ENCODE peak calls at places on chromosomes 16 and 17, in seven cellular contexts. One of them, this sample, is unnamed.
A peak's percentile ranks its signal among the peaks of the same experiment; 100 is the strongest.

GRCh38 chr16:68265078-68265925 is 976 bp downstream of the SLC7A6 start:
- DNase-seq in heart right ventricle: peak; percentile 39
- DNase-seq in fibroblast of lung: peak; percentile 79
- DNase-seq in A549: peak; percentile 84
- DNase-seq in uterus: peak; percentile 57
- DNase-seq in AG04450: no peak
- DNase-seq in A673: peak; percentile 67
- DNase-seq in this sample: peak; percentile 34

GRCh38 chr17:70070297-70071027 is 4.6 kb upstream of the KCNJ16 start:
- DNase-seq in heart right ventricle: no peak
- DNase-seq in fibroblast of lung: peak; percentile 23
- DNase-seq in A549: no peak
- DNase-seq in uterus: no peak
- DNase-seq in AG04450: peak; percentile 16
- DNase-seq in A673: no peak
- DNase-seq in this sample: no peak

GRCh38 chr17:236641-237405 is 55.4 kb upstream of the DOC2B start:
- DNase-seq in heart right ventricle: no peak
- DNase-seq in fibroblast of lung: peak; percentile 53
- DNase-seq in A549: no peak
- DNase-seq in uterus: no peak
- DNase-seq in AG04450: no peak
- DNase-seq in A673: no peak
- DNase-seq in this sample: peak; percentile 19

GRCh38 chr16:46949216-46949892 is 24.1 kb downstream of the DNAJA2 start:
- DNase-seq in heart right ventricle: no peak
- DNase-seq in fibroblast of lung: no peak
- DNase-seq in A549: no peak
- DNase-seq in uterus: no peak
- DNase-seq in AG04450: no peak
- DNase-seq in A673: no peak
- DNase-seq in this sample: no peak

GRCh38 chr16:28117168-28117565 is 53.7 kb upstream of the GSG1L start:
- DNase-seq in heart right ventricle: no peak
- DNase-seq in fibroblast of lung: no peak
- DNase-seq in A549: no peak
- DNase-seq in uterus: no peak
- DNase-seq in AG04450: no peak
- DNase-seq in A673: no peak
- DNase-seq in this sample: no peak

GRCh38 chr17:72393553-72393952 is 272.7 kb downstream of the SOX9 start:
- DNase-seq in heart right ventricle: no peak
- DNase-seq in fibroblast of lung: peak; percentile 89
- DNase-seq in A549: peak; percentile 74
- DNase-seq in uterus: no peak
- DNase-seq in AG04450: peak; percentile 60
- DNase-seq in A673: no peak
- DNase-seq in this sample: no peak

GRCh38 chr16:29697391-29697790 is 18.4 kb downstream of the QPRT start:
- DNase-seq in heart right ventricle: no peak
- DNase-seq in fibroblast of lung: no peak
- DNase-seq in A549: no peak
- DNase-seq in uterus: no peak
- DNase-seq in AG04450: no peak
- DNase-seq in A673: no peak
- DNase-seq in this sample: no peak

GRCh38 chr16:66512589-66513404 is 37.1 kb downstream of the TK2 start:
- DNase-seq in heart right ventricle: no peak
- DNase-seq in fibroblast of lung: peak; percentile 49
- DNase-seq in A549: no peak
- DNase-seq in uterus: no peak
- DNase-seq in AG04450: no peak
- DNase-seq in A673: no peak
- DNase-seq in this sample: no peak

GRCh38 chr16:73113326-73113720 is 65.4 kb upstream of the ZFHX3 start:
- DNase-seq in heart right ventricle: no peak
- DNase-seq in fibroblast of lung: peak; percentile 26
- DNase-seq in A549: no peak
- DNase-seq in uterus: no peak
- DNase-seq in AG04450: no peak
- DNase-seq in A673: peak; percentile 14
- DNase-seq in this sample: no peak

GRCh38 chr17:33178641-33179040 is 114.5 kb downstream of the ASIC2 start:
- DNase-seq in heart right ventricle: no peak
- DNase-seq in fibroblast of lung: peak; percentile 6
- DNase-seq in A549: no peak
- DNase-seq in uterus: no peak
- DNase-seq in AG04450: no peak
- DNase-seq in A673: peak; percentile 53
- DNase-seq in this sample: no peak

GRCh38 chr17:76867578-76868175 is 527 bp upstream of the MGAT5B start:
- DNase-seq in heart right ventricle: no peak
- DNase-seq in fibroblast of lung: peak; percentile 64
- DNase-seq in A549: no peak
- DNase-seq in uterus: no peak
- DNase-seq in AG04450: no peak
- DNase-seq in A673: no peak
- DNase-seq in this sample: no peak

GRCh38 chr16:1439058-1439698 is 5.2 kb downstream of the CCDC154 start:
- DNase-seq in heart right ventricle: no peak
- DNase-seq in fibroblast of lung: no peak
- DNase-seq in A549: no peak
- DNase-seq in uterus: no peak
- DNase-seq in AG04450: no peak
- DNase-seq in A673: no peak
- DNase-seq in this sample: no peak

GRCh38 chr17:75594499-75595283 is 7.1 kb downstream of the MYO15B start:
- DNase-seq in heart right ventricle: no peak
- DNase-seq in fibroblast of lung: no peak
- DNase-seq in A549: no peak
- DNase-seq in uterus: no peak
- DNase-seq in AG04450: no peak
- DNase-seq in A673: no peak
- DNase-seq in this sample: no peak

GRCh38 chr16:68504066-68504465 is 35.0 kb upstream of the ZFP90 start:
- DNase-seq in heart right ventricle: no peak
- DNase-seq in fibroblast of lung: no peak
- DNase-seq in A549: no peak
- DNase-seq in uterus: no peak
- DNase-seq in AG04450: no peak
- DNase-seq in A673: no peak
- DNase-seq in this sample: no peak

GRCh38 chr16:86558355-86559193 is 3.5 kb upstream of the MTHFSD start:
- DNase-seq in heart right ventricle: no peak
- DNase-seq in fibroblast of lung: peak; percentile 49
- DNase-seq in A549: no peak
- DNase-seq in uterus: no peak
- DNase-seq in AG04450: no peak
- DNase-seq in A673: no peak
- DNase-seq in this sample: no peak

GRCh38 chr17:40871316-40871715 is 4.3 kb upstream of the KRT12 start:
- DNase-seq in heart right ventricle: no peak
- DNase-seq in fibroblast of lung: no peak
- DNase-seq in A549: no peak
- DNase-seq in uterus: no peak
- DNase-seq in AG04450: no peak
- DNase-seq in A673: no peak
- DNase-seq in this sample: no peak

GRCh38 chr17:40873801-40874200 is 6.8 kb upstream of the KRT12 start:
- DNase-seq in heart right ventricle: no peak
- DNase-seq in fibroblast of lung: peak; percentile 52
- DNase-seq in A549: no peak
- DNase-seq in uterus: no peak
- DNase-seq in AG04450: no peak
- DNase-seq in A673: no peak
- DNase-seq in this sample: no peak

GRCh38 chr17:40870136-40870535 is 3.1 kb upstream of the KRT12 start:
- DNase-seq in heart right ventricle: no peak
- DNase-seq in fibroblast of lung: no peak
- DNase-seq in A549: no peak
- DNase-seq in uterus: no peak
- DNase-seq in AG04450: no peak
- DNase-seq in A673: no peak
- DNase-seq in this sample: no peak

GRCh38 chr17:40872416-40872815 is 5.4 kb upstream of the KRT12 start:
- DNase-seq in heart right ventricle: no peak
- DNase-seq in fibroblast of lung: peak; percentile 20
- DNase-seq in A549: no peak
- DNase-seq in uterus: no peak
- DNase-seq in AG04450: no peak
- DNase-seq in A673: no peak
- DNase-seq in this sample: no peak

DNA sequence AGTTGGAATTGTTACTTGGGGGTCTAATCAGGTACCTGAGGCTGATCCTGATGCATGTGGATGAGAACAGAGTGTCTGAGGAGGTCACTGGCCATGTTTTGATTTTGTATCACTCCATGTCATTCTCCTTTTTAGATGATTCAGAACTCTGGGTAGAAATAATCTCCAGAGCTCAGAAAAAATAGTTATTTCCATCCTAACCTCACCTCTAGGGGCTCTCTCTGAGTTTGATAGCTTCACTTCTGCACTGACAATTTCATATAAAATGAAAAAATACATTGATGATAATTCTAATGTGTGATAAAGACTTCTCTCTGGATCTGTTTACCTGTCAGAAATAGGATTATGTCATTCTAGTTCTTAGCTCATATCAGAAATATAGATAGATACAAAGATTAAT is 6.2 kb upstream of the KRT12 start:
- DNase-seq in heart right ventricle: no peak
- DNase-seq in fibroblast of lung: no peak
- DNase-seq in A549: no peak
- DNase-seq in uterus: no peak
- DNase-seq in AG04450: no peak
- DNase-seq in A673: no peak
- DNase-seq in this sample: no peak
- TF ChIP-seq CTCF in heart right ventricle: no peak
- TF ChIP-seq CTCF in fibroblast of lung: no peak
- TF ChIP-seq CTCF in A549: no peak
- TF ChIP-seq CTCF in uterus: no peak
- TF ChIP-seq CTCF in AG04450: peak; percentile 21
- TF ChIP-seq CTCF in A673: peak; percentile 15
- TF ChIP-seq CTCF in this sample: no peak

DNA sequence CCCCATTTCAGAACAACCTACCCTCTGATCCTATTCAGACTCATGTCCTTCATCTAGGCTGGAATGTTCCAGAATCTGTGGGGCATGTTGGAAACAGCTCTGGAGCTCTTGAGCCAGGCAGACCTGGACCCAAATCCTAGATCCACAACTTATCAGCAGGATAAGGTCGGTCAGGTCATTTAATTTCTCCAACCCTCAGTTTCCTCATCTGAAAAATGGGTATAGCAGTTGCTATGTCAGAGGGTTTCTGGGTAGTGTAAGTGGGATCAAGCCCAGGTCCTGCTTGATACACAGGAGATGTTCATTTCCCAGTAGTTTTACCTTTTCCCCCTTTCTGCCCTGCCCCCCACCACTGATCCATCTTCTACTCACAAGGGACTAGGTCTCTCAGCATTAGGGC is 12.0 kb downstream of the SLC6A2 start:
- DNase-seq in heart right ventricle: no peak
- DNase-seq in fibroblast of lung: no peak
- DNase-seq in A549: no peak
- DNase-seq in uterus: no peak
- DNase-seq in AG04450: no peak
- DNase-seq in A673: no peak
- DNase-seq in this sample: no peak
- H3K27ac ChIP-seq in heart right ventricle: no peak overlapping the region
- H3K27ac ChIP-seq in fibroblast of lung: no peak overlapping the region
- H3K27ac ChIP-seq in A549: no peak overlapping the region
- H3K27ac ChIP-seq in uterus: no peak overlapping the region
- H3K27ac ChIP-seq in AG04450: no peak overlapping the region
- H3K27ac ChIP-seq in A673: no peak overlapping the region
- H3K27ac ChIP-seq in this sample: no peak overlapping the region

DNA sequence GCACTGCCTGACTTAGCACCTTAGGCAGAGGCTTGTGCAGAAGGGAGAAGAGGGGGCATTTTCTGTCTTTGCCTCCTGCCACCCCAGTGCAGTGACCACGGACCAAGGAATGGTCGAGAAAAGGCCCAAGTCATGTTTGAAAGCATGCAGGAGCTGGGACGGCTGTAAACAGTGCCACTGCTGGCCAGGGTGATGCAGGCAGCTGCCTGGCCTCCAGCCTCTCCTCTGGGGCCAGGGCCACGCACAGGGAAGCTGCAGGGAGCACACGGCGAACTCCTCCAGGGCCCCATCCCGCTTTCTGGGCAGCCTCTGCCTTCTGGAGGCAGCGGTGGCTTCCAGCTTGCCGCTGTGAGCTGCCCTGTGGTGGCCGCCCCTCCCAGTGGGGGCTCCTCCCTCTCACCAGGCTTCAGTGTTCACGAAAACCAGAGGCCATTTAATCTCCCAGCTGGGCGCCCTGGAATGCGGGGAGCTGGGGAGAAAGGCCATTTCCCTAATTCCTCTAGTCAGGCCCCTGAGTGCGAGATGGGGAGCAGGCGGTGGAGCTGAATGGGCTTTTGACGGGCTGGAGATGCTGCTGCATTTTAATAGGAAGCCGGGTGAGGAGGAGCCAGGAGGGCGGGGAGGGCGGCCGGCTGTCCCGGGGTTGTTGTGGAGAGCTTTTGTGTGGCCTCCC is 28.8 kb upstream of the DNAI2 start:
- DNase-seq in heart right ventricle: no peak
- DNase-seq in fibroblast of lung: no peak
- DNase-seq in A549: no peak
- DNase-seq in uterus: no peak
- DNase-seq in AG04450: no peak
- DNase-seq in A673: peak; percentile 58
- DNase-seq in this sample: no peak
- TF ChIP-seq CTCF in heart right ventricle: no peak
- TF ChIP-seq CTCF in fibroblast of lung: no peak
- TF ChIP-seq CTCF in A549: no peak
- TF ChIP-seq CTCF in uterus: no peak
- TF ChIP-seq CTCF in AG04450: no peak
- TF ChIP-seq CTCF in A673: no peak
- TF ChIP-seq CTCF in this sample: no peak

GRCh38 chr16:87837627-87838289 is 31.5 kb downstream of the SLC7A5 start:
- DNase-seq in heart right ventricle: no peak
- DNase-seq in fibroblast of lung: no peak
- DNase-seq in A549: no peak
- DNase-seq in uterus: no peak
- DNase-seq in AG04450: no peak
- DNase-seq in A673: no peak
- DNase-seq in this sample: no peak

GRCh38 chr16:87840462-87840978 is 28.8 kb downstream of the SLC7A5 start:
- DNase-seq in heart right ventricle: no peak
- DNase-seq in fibroblast of lung: no peak
- DNase-seq in A549: no peak
- DNase-seq in uterus: no peak
- DNase-seq in AG04450: no peak
- DNase-seq in A673: no peak
- DNase-seq in this sample: no peak

GRCh38 chr16:87841608-87842208 is 27.6 kb downstream of the SLC7A5 start:
- DNase-seq in heart right ventricle: no peak
- DNase-seq in fibroblast of lung: no peak
- DNase-seq in A549: no peak
- DNase-seq in uterus: no peak
- DNase-seq in AG04450: no peak
- DNase-seq in A673: no peak
- DNase-seq in this sample: no peak

GRCh38 chr16:87838643-87839541 is 30.4 kb downstream of the SLC7A5 start:
- DNase-seq in heart right ventricle: no peak
- DNase-seq in fibroblast of lung: no peak
- DNase-seq in A549: no peak
- DNase-seq in uterus: no peak
- DNase-seq in AG04450: no peak
- DNase-seq in A673: no peak
- DNase-seq in this sample: peak; percentile 42

GRCh38 chr16:87839542-87840461 is 29.5 kb downstream of the SLC7A5 start:
- DNase-seq in heart right ventricle: no peak
- DNase-seq in fibroblast of lung: no peak
- DNase-seq in A549: no peak
- DNase-seq in uterus: no peak
- DNase-seq in AG04450: no peak
- DNase-seq in A673: no peak
- DNase-seq in this sample: no peak
- H3K27ac ChIP-seq in heart right ventricle: no peak overlapping the region
- H3K27ac ChIP-seq in fibroblast of lung: no peak overlapping the region
- H3K27ac ChIP-seq in A549: peak overlapping the region; percentile 99
- H3K27ac ChIP-seq in uterus: no peak overlapping the region
- H3K27ac ChIP-seq in AG04450: no peak overlapping the region
- H3K27ac ChIP-seq in A673: peak overlapping the region; percentile 91
- H3K27ac ChIP-seq in this sample: no peak overlapping the region